ENCODE peak calls at places on chromosomes 11 and 22, in four cellular contexts. H is CD8-positive, alpha-beta T cell; Z is lower lobe of right lung; C is heart left ventricle. T is an unnamed sample.

GRCh38 chr11:2139691-2140337 is 625 bp upstream of the IGF2 start:
- DNase-seq in H (peak), Z (no peak), C (peak), T (no peak)

GRCh38 chr22:30539368-30539767 is 7.2 kb downstream of the SEC14L6 start:
- DNase-seq in H (no peak), Z (no peak), C (no peak), T (no peak)

GRCh38 chr22:20992456-20993303 is 9.2 kb downstream of the THAP7 start:
- DNase-seq in H (peak), Z (no peak), C (no peak), T (no peak)

GRCh38 chr22:25069758-25070461 is 117.4 kb downstream of the KIAA1671 start:
- DNase-seq in H (peak), Z (no peak), C (no peak), T (no peak)

GRCh38 chr22:47016636-47017035 is 254.2 kb downstream of the TBC1D22A start:
- DNase-seq in H (no peak), Z (no peak), C (no peak), T (no peak)

GRCh38 chr11:106179048-106179447 is 101.6 kb downstream of the AASDHPPT start:
- DNase-seq in H (no peak), Z (no peak), C (no peak), T (no peak)

GRCh38 chr11:115980336-115980735 is 476.1 kb upstream of the CADM1 start:
- DNase-seq in H (no peak), Z (no peak), C (no peak), T (no peak)

GRCh38 chr22:49244466-49245420 is 582.9 kb downstream of the BRD1 start:
- DNase-seq in H (no peak), Z (no peak), C (no peak), T (no peak)

GRCh38 chr11:2121227-2122130 is 17.7 kb downstream of the IGF2 start:
- DNase-seq in H (no peak), Z (peak), C (peak), T (no peak)

GRCh38 chr22:32910358-32910757 is 108.9 kb downstream of the TIMP3 start:
- DNase-seq in H (no peak), Z (no peak), C (no peak), T (no peak)

GRCh38 chr22:36910461-36910860 is 3.0 kb upstream of the CSF2RB start:
- DNase-seq in H (no peak), Z (no peak), C (no peak), T (no peak)

GRCh38 chr11:69437001-69437875 is 44.2 kb upstream of the LINC01488 start:
- DNase-seq in H (no peak), Z (peak), C (no peak), T (no peak)

GRCh38 chr11:45322891-45323597 is 36.9 kb upstream of the SYT13 start:
- DNase-seq in H (no peak), Z (no peak), C (no peak), T (no peak)

GRCh38 chr11:36165638-36166389 is 123.4 kb downstream of the COMMD9 start:
- DNase-seq in H (no peak), Z (no peak), C (no peak), T (no peak)

GRCh38 chr11:64288353-64288750 is 2.7 kb downstream of the GPR137 start:
- DNase-seq in H (no peak), Z (no peak), C (no peak), T (no peak)

GRCh38 chr11:123194308-123195181 is 503 bp downstream of the CLMP start:
- DNase-seq in H (no peak), Z (no peak), C (no peak), T (no peak)

GRCh38 chr11:34480339-34480738 is 33.3 kb downstream of the ELF5 start:
- DNase-seq in H (no peak), Z (no peak), C (no peak), T (no peak)

GRCh38 chr11:122852071-122852831 is 14.0 kb downstream of the CRTAM start:
- DNase-seq in H (peak), Z (no peak), C (no peak), T (no peak)

GRCh38 chr11:5291207-5291838 is 10.4 kb downstream of the OR51B4 start:
- DNase-seq in H (no peak), Z (no peak), C (no peak), T (no peak)

GRCh38 chr11:2280208-2280607 is 9.8 kb upstream of the ASCL2 start:
- DNase-seq in H (no peak), Z (no peak), C (no peak), T (no peak)

GRCh38 chr11:78110830-78111229 is 28.6 kb downstream of the ALG8 start:
- DNase-seq in H (no peak), Z (no peak), C (no peak), T (no peak)

GRCh38 chr11:83722392-83722791 is 436.2 kb upstream of the CCDC90B start:
- DNase-seq in H (no peak), Z (no peak), C (no peak), T (no peak)

GRCh38 chr11:57155838-57156583 is 25.7 kb upstream of the LRRC55 start:
- DNase-seq in H (no peak), Z (no peak), C (no peak), T (no peak)

GRCh38 chr22:43635101-43635500 is 177.0 kb downstream of the EFCAB6 start:
- DNase-seq in H (no peak), Z (no peak), C (no peak), T (no peak)

GRCh38 chr11:125371451-125371935 is 124.6 kb downstream of the FEZ1 start:
- DNase-seq in H (no peak), Z (no peak), C (no peak), T (no peak)

GRCh38 chr11:16511109-16511806 is 154.9 kb upstream of the SOX6 start:
- DNase-seq in H (no peak), Z (no peak), C (no peak), T (no peak)

GRCh38 chr11:92453055-92453454 is 228.4 kb downstream of the FAT3 start:
- DNase-seq in H (no peak), Z (no peak), C (no peak), T (no peak)

GRCh38 chr11:9974375-9974774 is 310.5 kb downstream of the SWAP70 start:
- DNase-seq in H (no peak), Z (no peak), C (no peak), T (no peak)

GRCh38 chr11:118618991-118619375 is 11.6 kb downstream of the PHLDB1 start:
- DNase-seq in H (no peak), Z (peak), C (peak), T (no peak)

GRCh38 chr11:57787920-57788716 is 26.5 kb downstream of the CTNND1 start:
- DNase-seq in H (no peak), Z (peak), C (no peak), T (no peak)

GRCh38 chr11:23364076-23364475 is 503.8 kb upstream of the CCDC179 start:
- DNase-seq in H (no peak), Z (no peak), C (no peak), T (no peak)

GRCh38 chr22:45159652-45160462 is 3.9 kb upstream of the NUP50 start:
- DNase-seq in H (no peak), Z (no peak), C (no peak), T (no peak)

GRCh38 chr11:43734256-43734655 is 53.7 kb downstream of the HSD17B12 start:
- DNase-seq in H (no peak), Z (no peak), C (no peak), T (no peak)

GRCh38 chr11:115928811-115929210 is 424.6 kb upstream of the CADM1 start:
- DNase-seq in H (no peak), Z (no peak), C (no peak), T (no peak)

GRCh38 chr22:17350292-17350691 is 19.0 kb upstream of the CECR2 start:
- DNase-seq in H (no peak), Z (no peak), C (no peak), T (no peak)

GRCh38 chr11:82185925-82186324 is 547.7 kb downstream of the FAM181B start:
- DNase-seq in H (no peak), Z (no peak), C (no peak), T (no peak)

GRCh38 chr11:71183878-71184277 is 68.5 kb downstream of the SHANK2 start:
- DNase-seq in H (no peak), Z (no peak), C (no peak), T (no peak)

GRCh38 chr11:106424111-106424510 is 346.6 kb downstream of the AASDHPPT start:
- DNase-seq in H (no peak), Z (no peak), C (no peak), T (no peak)

GRCh38 chr22:42697542-42698013 is 23.1 kb downstream of the A4GALT start:
- DNase-seq in H (no peak), Z (no peak), C (peak), T (no peak)

GRCh38 chr11:42974510-42974909 is 337.3 kb upstream of the API5 start:
- DNase-seq in H (no peak), Z (no peak), C (no peak), T (no peak)

GRCh38 chr11:117281869-117282268 is 9.3 kb upstream of the BACE1-AS start:
- DNase-seq in H (no peak), Z (no peak), C (no peak), T (no peak)
- H3K4me3 ChIP-seq in H (no peak), Z (no peak), C (no peak), T (no peak)

GRCh38 chr11:74839971-74840370 is 91.3 kb downstream of the RNF169 start:
- DNase-seq in H (no peak), Z (no peak), C (no peak), T (no peak)

GRCh38 chr11:74838188-74838587 is 89.5 kb downstream of the RNF169 start:
- DNase-seq in H (no peak), Z (no peak), C (no peak), T (no peak)

GRCh38 chr11:74837191-74837590 is 88.5 kb downstream of the RNF169 start:
- DNase-seq in H (no peak), Z (no peak), C (no peak), T (no peak)

GRCh38 chr11:74840486-74840885 is 91.8 kb downstream of the RNF169 start:
- DNase-seq in H (no peak), Z (no peak), C (no peak), T (no peak)

GRCh38 chr11:74839445-74839844 is 90.8 kb downstream of the RNF169 start:
- DNase-seq in H (no peak), Z (no peak), C (no peak), T (no peak)
- H3K4me3 ChIP-seq in H (no peak), Z (no peak), C (no peak), T (no peak)

GRCh38 chr11:76114238-76114637 is 92.1 kb downstream of the WNT11 start:
- DNase-seq in H (no peak), Z (no peak), C (no peak), T (no peak)
- H3K4me3 ChIP-seq in H (no peak), Z (no peak), C (no peak), T (no peak)

DNA sequence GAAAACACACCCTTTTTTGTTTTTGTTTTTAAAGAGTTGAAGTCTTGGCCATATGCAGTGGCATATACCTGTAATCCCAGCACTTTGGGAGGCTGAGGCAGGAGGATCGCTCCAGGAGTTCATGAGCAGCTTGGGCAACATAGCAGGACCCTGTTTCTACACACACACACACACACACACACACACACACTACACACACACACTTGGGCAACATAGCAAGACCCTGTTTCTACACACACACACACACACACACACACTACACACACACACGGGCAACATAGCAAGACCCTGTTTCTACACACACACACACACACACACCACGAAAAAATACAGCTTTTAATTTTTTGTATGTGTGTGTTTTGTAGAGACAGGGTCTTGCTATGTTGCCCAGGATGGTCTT is 54.5 kb downstream of the HIPK3 start:
- DNase-seq in H (no peak), Z (no peak), C (no peak), T (no peak)
- H3K4me3 ChIP-seq in H (no peak), Z (no peak), C (no peak), T (no peak)

DNA sequence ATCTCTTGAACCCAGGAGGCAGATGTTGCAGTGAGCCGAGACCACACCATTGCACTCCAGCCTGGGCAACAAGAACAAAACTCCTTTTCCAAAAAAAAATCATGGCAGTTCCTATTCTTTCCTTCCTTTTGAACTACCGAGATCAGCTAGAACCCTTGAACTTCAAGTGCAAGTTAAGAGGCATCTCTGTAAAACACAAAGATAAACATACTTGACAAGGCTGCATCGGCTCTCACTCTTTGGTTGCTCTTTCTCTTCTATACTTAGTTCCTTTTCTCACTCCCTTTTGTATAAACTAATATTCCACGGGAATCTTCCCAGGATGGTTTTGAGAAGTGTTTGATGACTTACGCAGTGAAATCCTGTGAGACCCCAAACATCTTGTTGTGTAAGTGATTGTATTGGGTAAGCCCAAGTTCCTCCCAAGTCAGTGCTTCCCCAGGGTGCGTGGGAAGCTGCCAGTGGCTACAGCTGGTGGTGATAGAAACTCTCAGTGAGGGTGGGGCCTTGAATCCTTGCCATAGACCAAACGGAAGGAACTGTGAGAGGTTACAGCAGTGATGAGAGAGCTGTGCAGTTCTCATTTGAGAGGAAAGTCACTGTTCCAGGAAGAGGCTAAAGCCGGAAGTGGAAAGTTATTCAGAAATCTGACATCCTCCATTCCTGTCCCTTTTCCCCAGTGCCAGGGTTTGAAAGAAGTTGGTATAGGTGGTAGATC is 24.1 kb upstream of the CDC42EP2 start:
- DNase-seq in H (no peak), Z (peak), C (peak), T (no peak)
- H3K4me3 ChIP-seq in H (no peak), Z (peak), C (no peak), T (no peak)

DNA sequence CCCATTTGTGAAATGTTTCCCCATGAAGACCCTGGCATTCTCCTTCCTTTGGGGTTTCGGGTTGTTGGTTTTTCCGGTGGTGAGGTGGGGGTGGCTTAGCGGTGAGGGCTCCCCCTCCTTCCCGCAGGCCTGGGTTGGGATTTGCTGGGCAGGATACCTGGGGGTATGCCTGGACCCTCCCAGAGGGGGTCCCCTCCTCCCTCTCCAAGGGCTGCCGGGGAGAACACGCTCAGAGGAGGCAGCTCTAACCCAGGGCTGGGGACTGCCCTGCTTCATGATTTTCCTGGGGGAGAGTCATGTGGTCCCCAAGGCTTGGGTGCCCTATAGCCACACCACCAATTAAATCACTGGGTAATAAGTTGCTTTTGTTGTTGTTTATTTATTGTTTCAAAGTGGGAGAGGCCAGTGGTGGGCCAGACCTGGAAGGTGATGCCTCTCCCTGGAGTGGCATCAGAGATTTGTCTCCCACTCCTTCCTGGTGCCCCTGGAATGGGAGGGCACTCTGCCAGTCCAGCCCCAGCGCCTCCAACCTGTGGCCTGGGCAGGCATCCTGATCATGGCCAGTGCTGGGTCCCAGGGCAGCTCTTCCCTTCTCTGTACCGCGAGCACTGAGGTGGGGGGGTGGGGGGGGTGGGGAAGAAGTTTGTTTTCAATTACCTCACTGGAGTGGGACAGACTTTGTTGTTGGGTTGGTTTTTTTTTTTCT is 1.3 kb upstream of the CLCF1 start:
- DNase-seq in H (no peak), Z (no peak), C (no peak), T (no peak)
- H3K4me3 ChIP-seq in H (no peak), Z (peak), C (no peak), T (no peak)